ENCODE peak calls at places on chromosome 9, in seven cellular contexts. D is GM23338; M is naive thymus-derived CD4-positive, alpha-beta T cell; X is lung; F is heart right ventricle; Z is spleen; J is transverse colon. H is an unnamed sample. For H3K4me1, the result is how much of the 10 kb centered on the place peaks cover.

GRCh38 chr9:112503170-112503569 is 16.5 kb downstream of the KIAA1958 start:
- DNase-seq in D (no peak), Z (no peak), J (no peak), M (no peak), F (no peak), X (peak), H (no peak)

GRCh38 chr9:99085949-99086948 is 18.7 kb upstream of the TGFBR1 start:
- DNase-seq in X (no peak), F (no peak), D (no peak), M (no peak), Z (no peak), J (no peak), H (peak)

GRCh38 chr9:70004310-70004709 is 39.3 kb upstream of the MAMDC2 start:
- DNase-seq in J (no peak), X (no peak), D (no peak), Z (no peak), M (no peak), F (no peak), H (no peak)

GRCh38 chr9:98117984-98118639 is 910 bp downstream of the TRIM14 start:
- DNase-seq in J (peak), F (no peak), D (peak), M (peak), X (no peak), Z (no peak), H (peak)

GRCh38 chr9:128818839-128819715 is 777 bp downstream of the ENDOG start:
- DNase-seq in M (peak), F (no peak), Z (peak), J (peak), D (peak), X (no peak), H (peak)

GRCh38 chr9:100567856-100568255 is 10.0 kb upstream of the CAVIN4 start:
- DNase-seq in Z (no peak), X (no peak), M (no peak), F (no peak), D (no peak), J (no peak), H (no peak)

GRCh38 chr9:125758986-125759811 is 12.0 kb downstream of the PBX3 start:
- DNase-seq in D (peak), Z (peak), X (no peak), F (no peak), M (no peak), J (peak), H (peak)

GRCh38 chr9:99266136-99267023 is 44.3 kb downstream of the SEC61B start:
- DNase-seq in F (peak), M (peak), J (peak), X (peak), Z (peak), D (peak), H (peak)

GRCh38 chr9:13140843-13141592 is 138.5 kb downstream of the MPDZ start:
- DNase-seq in F (no peak), Z (no peak), M (no peak), X (no peak), D (no peak), J (no peak), H (no peak)

GRCh38 chr9:98532147-98532546 is 176.6 kb downstream of the GABBR2 start:
- DNase-seq in M (no peak), Z (no peak), J (no peak), X (peak), F (no peak), D (no peak), H (no peak)

GRCh38 chr9:107816187-107817021 is 326.8 kb upstream of the KLF4 start:
- DNase-seq in M (no peak), F (no peak), Z (no peak), X (no peak), J (no peak), D (no peak), H (no peak)

GRCh38 chr9:97397220-97397619 is 14.7 kb upstream of the TDRD7 start:
- DNase-seq in X (no peak), D (no peak), Z (no peak), F (no peak), J (no peak), M (no peak), H (no peak)

GRCh38 chr9:133238272-133238850 is 29.3 kb upstream of the OBP2B start:
- DNase-seq in X (peak), Z (peak), M (no peak), F (peak), J (peak), D (peak), H (peak)

GRCh38 chr9:118635416-118635815 is 733.8 kb downstream of the BRINP1 start:
- DNase-seq in Z (no peak), M (no peak), F (no peak), J (no peak), D (no peak), X (no peak), H (no peak)

DNA sequence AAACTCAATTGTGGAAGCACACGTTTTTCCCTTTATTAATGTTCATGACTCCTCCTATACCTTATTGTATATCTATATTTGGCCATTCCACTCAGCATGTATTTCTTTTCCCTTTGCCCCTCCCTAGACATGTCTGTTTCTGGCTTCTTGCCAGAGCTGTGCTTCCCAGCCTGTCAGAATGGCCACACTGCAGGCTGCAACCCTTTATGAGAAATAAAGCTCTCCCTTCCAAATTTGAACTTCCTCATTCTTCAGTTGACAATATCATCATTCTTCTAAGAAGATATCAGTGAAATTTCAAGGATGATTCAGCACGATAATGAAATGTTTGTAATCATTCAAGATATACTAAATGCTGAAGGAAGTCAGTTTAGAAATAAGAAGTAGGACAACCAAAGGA is 107.6 kb upstream of the PRSS3 start:
- DNase-seq in Z (no peak), F (no peak), X (no peak), D (no peak), M (no peak), J (no peak), H (no peak)
- H3K4me3 ChIP-seq in Z (no peak), F (no peak), X (no peak), D (no peak), M (no peak), J (no peak), H (no peak)

DNA sequence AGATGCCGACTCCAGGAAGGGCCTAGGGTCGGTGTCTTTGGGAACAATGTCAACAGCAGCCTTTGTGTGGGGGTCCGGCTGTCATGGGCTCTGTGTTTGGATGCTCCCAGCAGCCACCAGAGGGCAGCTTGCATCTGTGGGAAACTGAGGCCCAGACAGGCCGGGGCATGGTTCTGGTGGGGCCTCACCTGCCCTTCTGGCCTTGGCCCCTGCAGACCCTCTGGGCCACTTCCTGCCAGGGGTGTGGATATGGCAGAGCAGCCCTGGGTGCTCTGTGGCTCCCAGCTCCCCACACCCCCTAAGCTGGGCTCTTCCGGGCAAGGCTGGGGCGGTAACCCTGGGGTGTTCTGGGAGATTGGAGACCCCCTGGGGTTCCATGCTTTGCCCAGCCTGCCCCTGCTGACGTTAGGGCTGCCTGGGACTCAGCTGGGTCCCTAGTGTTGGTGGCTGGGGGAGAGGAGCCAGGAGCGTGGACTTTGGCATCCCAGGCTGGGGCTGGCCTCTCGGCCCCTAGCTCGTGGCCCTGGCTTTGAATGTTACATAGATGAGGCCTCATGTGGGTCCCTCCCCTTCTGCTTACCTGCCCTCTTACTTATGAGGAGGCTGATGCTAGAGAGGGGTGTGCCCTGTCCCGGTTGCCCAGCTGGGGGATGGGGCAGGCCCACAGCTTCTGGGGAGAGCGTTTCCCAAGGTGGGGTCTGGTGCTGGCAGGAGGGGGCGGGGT is 38.3 kb downstream of the RXRA start:
- DNase-seq in D (no peak), J (no peak), X (no peak), M (no peak), Z (no peak), F (no peak), H (no peak)
- H3K4me1 ChIP-seq in D (under half), J (under half), X (half or more), M (under half), Z (half or more), F (half or more), H (under half)

GRCh38 chr9:72872718-72873117 is 80.1 kb downstream of the ALDH1A1 start:
- DNase-seq in F (no peak), X (no peak), M (no peak), Z (no peak), D (no peak), J (peak), H (no peak)
- H3K4me3 ChIP-seq in F (no peak), X (no peak), M (no peak), Z (no peak), D (no peak), J (no peak), H (no peak)

GRCh38 chr9:36141761-36142160 is 5.2 kb downstream of the GLIPR2 start:
- DNase-seq in X (no peak), M (no peak), D (no peak), J (no peak), F (no peak), Z (peak), H (no peak)
- H3K4me1 ChIP-seq in X (under half), M (half or more), D (under half), J (half or more), F (under half), Z (half or more), H (under half)

DNA sequence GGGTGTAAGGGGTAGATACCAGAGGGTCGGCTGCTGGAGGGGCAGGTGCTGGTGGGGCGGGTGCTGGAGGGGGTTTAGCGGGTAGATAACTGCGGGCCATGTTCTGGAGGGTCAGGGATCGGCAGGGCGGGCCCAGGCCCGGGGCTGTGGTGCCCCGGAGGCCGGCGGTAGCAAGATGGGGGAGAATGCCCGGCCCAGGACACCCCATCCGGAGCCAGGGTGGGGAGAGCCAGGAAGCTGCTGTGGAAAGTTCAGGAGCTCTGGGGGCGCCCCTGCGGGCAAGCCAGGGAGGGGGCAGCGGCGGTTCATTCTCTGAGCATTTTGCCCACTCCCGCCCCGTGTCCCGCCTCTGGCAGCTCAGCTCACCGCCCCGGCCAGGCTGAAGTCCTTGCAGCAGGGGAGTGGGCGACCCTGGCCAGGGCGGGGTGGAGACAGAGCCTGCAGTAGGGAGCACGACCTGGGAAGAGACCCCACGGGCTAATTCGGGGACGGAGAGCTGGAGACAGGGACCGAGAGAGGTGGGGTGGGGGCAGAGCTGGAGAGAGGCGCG is 538 bp downstream of the PRRT1B start:
- DNase-seq in Z (no peak), M (no peak), X (no peak), D (peak), J (no peak), F (no peak), H (no peak)
- H3K4me3 ChIP-seq in Z (peak), M (no peak), X (peak), D (peak), J (peak), F (no peak), H (no peak)

DNA sequence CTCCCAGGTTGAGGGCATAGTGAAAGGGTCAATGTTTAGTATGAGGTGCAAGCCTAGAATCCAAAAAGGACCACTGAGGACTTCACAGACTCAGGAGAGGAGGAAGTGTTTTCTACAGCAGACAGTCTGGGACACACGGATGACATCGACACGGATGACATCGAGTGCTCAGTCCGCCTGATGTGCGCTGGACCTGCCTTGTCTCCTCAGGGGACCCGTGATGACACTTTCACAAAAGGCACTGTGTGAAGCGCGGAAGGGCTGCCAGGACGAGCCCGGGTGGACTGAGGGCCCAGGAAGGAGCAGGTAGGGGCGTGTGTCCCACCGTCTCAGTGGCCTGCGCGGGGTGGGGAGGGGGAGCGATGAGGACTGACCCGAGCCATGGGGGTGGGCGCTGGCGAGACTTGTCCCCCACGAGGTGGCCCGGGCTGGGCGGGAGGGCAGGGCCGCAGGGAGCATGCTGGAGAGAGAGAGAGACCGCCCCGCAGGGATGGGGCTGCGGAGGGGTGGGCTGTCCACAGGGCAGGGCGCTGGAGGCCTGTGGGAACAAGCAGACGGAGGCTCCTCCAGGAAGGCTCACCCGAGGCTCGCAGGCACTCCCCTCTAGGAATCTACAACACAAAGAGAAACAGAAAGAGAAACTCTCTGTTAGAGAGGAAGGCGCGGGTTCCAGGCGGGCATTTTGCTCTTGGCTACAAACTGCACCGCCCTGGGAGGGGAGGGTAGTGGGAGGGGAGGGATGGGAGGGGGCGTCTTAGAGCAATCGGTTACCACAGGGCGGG is 54.9 kb downstream of the USP20 start:
- DNase-seq in X (no peak), F (no peak), Z (peak), M (peak), D (peak), J (peak), H (peak)
- H3K4me1 ChIP-seq in X (under half), F (under half), Z (half or more), M (half or more), D (under half), J (under half), H (under half)

GRCh38 chr9:117060963-117061362 is 353.9 kb downstream of the ASTN2 start:
- DNase-seq in J (no peak), F (no peak), M (no peak), X (no peak), Z (no peak), D (no peak), H (no peak)
- H3K4me3 ChIP-seq in J (no peak), F (no peak), M (no peak), X (no peak), Z (no peak), D (no peak), H (no peak)

DNA sequence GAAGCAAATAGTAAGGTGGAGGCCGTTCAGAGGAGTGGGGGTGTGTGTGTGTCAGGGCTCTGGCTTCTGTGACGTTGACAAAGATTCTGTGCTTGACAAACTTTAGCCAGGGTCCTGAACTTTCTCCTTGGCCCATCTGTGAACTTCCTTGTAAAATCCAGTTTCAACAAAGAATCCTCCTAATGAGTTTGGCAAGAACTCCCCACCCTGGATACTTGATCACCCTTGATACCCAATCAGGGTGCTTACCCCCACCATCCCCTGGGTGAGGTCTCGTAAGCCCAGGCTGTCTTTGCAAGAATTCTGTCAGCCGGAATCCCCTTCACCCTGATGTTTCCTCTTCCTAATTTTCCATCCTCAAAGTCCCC is 3.0 kb upstream of the CARD19 start:
- DNase-seq in X (no peak), Z (peak), D (no peak), J (no peak), F (no peak), M (no peak), H (peak)
- H3K4me1 ChIP-seq in X (under half), Z (half or more), D (under half), J (under half), F (under half), M (under half), H (under half)

GRCh38 chr9:130692365-130692764 is 1.2 kb upstream of the EXOSC2 start:
- DNase-seq in J (no peak), F (no peak), D (peak), X (no peak), M (no peak), Z (peak), H (no peak)
- H3K4me3 ChIP-seq in J (no peak), F (no peak), D (peak), X (no peak), M (no peak), Z (peak), H (no peak)

H was measured in aorta.